ENCODE peak calls at places on chromosomes 6 and 20, in ten cellular contexts. One of them, this sample, is unnamed. For H3K4me1, the result is how much of the 10 kb centered on the place peaks cover.

GRCh38 chr20:56752274-56752673 is 123.2 kb downstream of the TFAP2C start:
- DNase-seq in prostate gland: no peak
- DNase-seq in left ventricle myocardium inferior: no peak
- DNase-seq in A549: peak
- DNase-seq in colonic mucosa: no peak
- DNase-seq in upper lobe of right lung: no peak
- DNase-seq in ovary: no peak
- DNase-seq in HCT116: no peak
- DNase-seq in Peyer's patch: no peak
- DNase-seq in heart right ventricle: no peak
- DNase-seq in this sample: no peak

GRCh38 chr20:30168025-30168799 is 1089.3 kb upstream of the DEFB115 start:
- DNase-seq in prostate gland: peak
- DNase-seq in colonic mucosa: peak
- DNase-seq in ovary: peak
- DNase-seq in Peyer's patch: no peak
- DNase-seq in upper lobe of right lung: peak
- DNase-seq in left ventricle myocardium inferior: no peak
- DNase-seq in HCT116: no peak
- DNase-seq in A549: no peak
- DNase-seq in heart right ventricle: peak
- DNase-seq in this sample: peak

GRCh38 chr6:149563928-149564325 is 2.2 kb upstream of the GINM1 start:
- DNase-seq in HCT116: no peak
- DNase-seq in prostate gland: no peak
- DNase-seq in colonic mucosa: no peak
- DNase-seq in A549: no peak
- DNase-seq in upper lobe of right lung: no peak
- DNase-seq in heart right ventricle: no peak
- DNase-seq in left ventricle myocardium inferior: no peak
- DNase-seq in ovary: no peak
- DNase-seq in Peyer's patch: no peak
- DNase-seq in this sample: no peak

GRCh38 chr20:43681991-43682410 is 15.1 kb downstream of the MYBL2 start:
- DNase-seq in A549: no peak
- DNase-seq in HCT116: no peak
- DNase-seq in upper lobe of right lung: no peak
- DNase-seq in colonic mucosa: no peak
- DNase-seq in ovary: no peak
- DNase-seq in heart right ventricle: no peak
- DNase-seq in left ventricle myocardium inferior: no peak
- DNase-seq in Peyer's patch: peak
- DNase-seq in prostate gland: no peak
- DNase-seq in this sample: no peak

GRCh38 chr6:169292340-169293124 is 38.9 kb upstream of the THBS2 start:
- DNase-seq in Peyer's patch: no peak
- DNase-seq in upper lobe of right lung: no peak
- DNase-seq in prostate gland: no peak
- DNase-seq in left ventricle myocardium inferior: no peak
- DNase-seq in A549: peak
- DNase-seq in HCT116: peak
- DNase-seq in colonic mucosa: no peak
- DNase-seq in heart right ventricle: no peak
- DNase-seq in ovary: no peak
- DNase-seq in this sample: no peak

GRCh38 chr20:32522775-32523612 is 62.1 kb downstream of the NOL4L start:
- DNase-seq in upper lobe of right lung: no peak
- DNase-seq in prostate gland: no peak
- DNase-seq in A549: no peak
- DNase-seq in colonic mucosa: no peak
- DNase-seq in left ventricle myocardium inferior: no peak
- DNase-seq in ovary: no peak
- DNase-seq in heart right ventricle: no peak
- DNase-seq in Peyer's patch: no peak
- DNase-seq in HCT116: no peak
- DNase-seq in this sample: no peak

GRCh38 chr6:158999154-158999668 is 791 bp downstream of the RSPH3 start:
- DNase-seq in left ventricle myocardium inferior: no peak
- DNase-seq in prostate gland: no peak
- DNase-seq in ovary: no peak
- DNase-seq in upper lobe of right lung: no peak
- DNase-seq in colonic mucosa: no peak
- DNase-seq in heart right ventricle: no peak
- DNase-seq in HCT116: no peak
- DNase-seq in Peyer's patch: peak
- DNase-seq in A549: no peak
- DNase-seq in this sample: no peak

GRCh38 chr6:138571174-138571573 is 71.9 kb upstream of the NHSL1 start:
- DNase-seq in HCT116: no peak
- DNase-seq in prostate gland: no peak
- DNase-seq in A549: no peak
- DNase-seq in upper lobe of right lung: no peak
- DNase-seq in left ventricle myocardium inferior: no peak
- DNase-seq in colonic mucosa: no peak
- DNase-seq in Peyer's patch: no peak
- DNase-seq in heart right ventricle: no peak
- DNase-seq in ovary: no peak
- DNase-seq in this sample: no peak

GRCh38 chr6:108656834-108657233 is 96.1 kb downstream of the FOXO3 start:
- DNase-seq in HCT116: no peak
- DNase-seq in Peyer's patch: no peak
- DNase-seq in heart right ventricle: no peak
- DNase-seq in colonic mucosa: no peak
- DNase-seq in A549: no peak
- DNase-seq in prostate gland: no peak
- DNase-seq in upper lobe of right lung: no peak
- DNase-seq in left ventricle myocardium inferior: no peak
- DNase-seq in ovary: no peak
- DNase-seq in this sample: no peak
- H3K4me1 ChIP-seq in HCT116: under half
- H3K4me1 ChIP-seq in Peyer's patch: under half
- H3K4me1 ChIP-seq in heart right ventricle: half or more
- H3K4me1 ChIP-seq in colonic mucosa: under half
- H3K4me1 ChIP-seq in A549: under half
- H3K4me1 ChIP-seq in prostate gland: under half
- H3K4me1 ChIP-seq in upper lobe of right lung: half or more
- H3K4me1 ChIP-seq in left ventricle myocardium inferior: half or more
- H3K4me1 ChIP-seq in ovary: under half
- H3K4me1 ChIP-seq in this sample: under half

GRCh38 chr6:106623039-106623438 is 6.3 kb downstream of the RTN4IP1 start:
- DNase-seq in upper lobe of right lung: no peak
- DNase-seq in ovary: no peak
- DNase-seq in heart right ventricle: no peak
- DNase-seq in Peyer's patch: no peak
- DNase-seq in left ventricle myocardium inferior: no peak
- DNase-seq in A549: no peak
- DNase-seq in HCT116: no peak
- DNase-seq in colonic mucosa: no peak
- DNase-seq in prostate gland: no peak
- DNase-seq in this sample: no peak

GRCh38 chr6:106620931-106621672 is 8.2 kb downstream of the RTN4IP1 start:
- DNase-seq in left ventricle myocardium inferior: no peak
- DNase-seq in Peyer's patch: no peak
- DNase-seq in heart right ventricle: no peak
- DNase-seq in colonic mucosa: no peak
- DNase-seq in HCT116: no peak
- DNase-seq in upper lobe of right lung: no peak
- DNase-seq in A549: no peak
- DNase-seq in prostate gland: no peak
- DNase-seq in ovary: no peak
- DNase-seq in this sample: no peak

GRCh38 chr6:106626485-106626884 is 2.8 kb downstream of the RTN4IP1 start:
- DNase-seq in left ventricle myocardium inferior: no peak
- DNase-seq in Peyer's patch: no peak
- DNase-seq in upper lobe of right lung: no peak
- DNase-seq in heart right ventricle: no peak
- DNase-seq in colonic mucosa: no peak
- DNase-seq in HCT116: no peak
- DNase-seq in ovary: no peak
- DNase-seq in prostate gland: no peak
- DNase-seq in A549: no peak
- DNase-seq in this sample: no peak

GRCh38 chr6:106619223-106619622 is 10.1 kb downstream of the RTN4IP1 start:
- DNase-seq in left ventricle myocardium inferior: no peak
- DNase-seq in A549: no peak
- DNase-seq in upper lobe of right lung: no peak
- DNase-seq in Peyer's patch: no peak
- DNase-seq in heart right ventricle: no peak
- DNase-seq in prostate gland: no peak
- DNase-seq in HCT116: no peak
- DNase-seq in colonic mucosa: no peak
- DNase-seq in ovary: no peak
- DNase-seq in this sample: no peak

GRCh38 chr6:106622412-106622811 is 6.9 kb downstream of the RTN4IP1 start:
- DNase-seq in prostate gland: no peak
- DNase-seq in left ventricle myocardium inferior: no peak
- DNase-seq in ovary: no peak
- DNase-seq in Peyer's patch: no peak
- DNase-seq in A549: no peak
- DNase-seq in upper lobe of right lung: no peak
- DNase-seq in HCT116: no peak
- DNase-seq in colonic mucosa: no peak
- DNase-seq in heart right ventricle: no peak
- DNase-seq in this sample: no peak
- TF ChIP-seq CTCF in prostate gland: no peak
- TF ChIP-seq CTCF in left ventricle myocardium inferior: no peak
- TF ChIP-seq CTCF in ovary: no peak
- TF ChIP-seq CTCF in Peyer's patch: no peak
- TF ChIP-seq CTCF in A549: no peak
- TF ChIP-seq CTCF in upper lobe of right lung: no peak
- TF ChIP-seq CTCF in HCT116: no peak
- TF ChIP-seq CTCF in colonic mucosa: no peak
- TF ChIP-seq CTCF in heart right ventricle: no peak
- TF ChIP-seq CTCF in this sample: no peak

GRCh38 chr6:142325111-142325510 is 23.3 kb downstream of the ADGRG6 start:
- DNase-seq in prostate gland: no peak
- DNase-seq in Peyer's patch: no peak
- DNase-seq in upper lobe of right lung: no peak
- DNase-seq in A549: no peak
- DNase-seq in ovary: no peak
- DNase-seq in left ventricle myocardium inferior: no peak
- DNase-seq in colonic mucosa: no peak
- DNase-seq in HCT116: no peak
- DNase-seq in heart right ventricle: no peak
- DNase-seq in this sample: no peak

GRCh38 chr6:142324111-142324510 is 22.3 kb downstream of the ADGRG6 start:
- DNase-seq in prostate gland: no peak
- DNase-seq in heart right ventricle: no peak
- DNase-seq in ovary: no peak
- DNase-seq in left ventricle myocardium inferior: no peak
- DNase-seq in HCT116: no peak
- DNase-seq in A549: no peak
- DNase-seq in Peyer's patch: no peak
- DNase-seq in upper lobe of right lung: no peak
- DNase-seq in colonic mucosa: no peak
- DNase-seq in this sample: no peak

GRCh38 chr6:142322504-142323198 is 20.8 kb downstream of the ADGRG6 start:
- DNase-seq in Peyer's patch: no peak
- DNase-seq in colonic mucosa: no peak
- DNase-seq in left ventricle myocardium inferior: no peak
- DNase-seq in ovary: no peak
- DNase-seq in prostate gland: no peak
- DNase-seq in upper lobe of right lung: no peak
- DNase-seq in A549: no peak
- DNase-seq in HCT116: no peak
- DNase-seq in heart right ventricle: no peak
- DNase-seq in this sample: no peak

GRCh38 chr6:142322066-142322465 is 20.3 kb downstream of the ADGRG6 start:
- DNase-seq in A549: no peak
- DNase-seq in ovary: no peak
- DNase-seq in heart right ventricle: no peak
- DNase-seq in upper lobe of right lung: no peak
- DNase-seq in Peyer's patch: no peak
- DNase-seq in HCT116: no peak
- DNase-seq in colonic mucosa: no peak
- DNase-seq in prostate gland: no peak
- DNase-seq in left ventricle myocardium inferior: no peak
- DNase-seq in this sample: no peak

DNA sequence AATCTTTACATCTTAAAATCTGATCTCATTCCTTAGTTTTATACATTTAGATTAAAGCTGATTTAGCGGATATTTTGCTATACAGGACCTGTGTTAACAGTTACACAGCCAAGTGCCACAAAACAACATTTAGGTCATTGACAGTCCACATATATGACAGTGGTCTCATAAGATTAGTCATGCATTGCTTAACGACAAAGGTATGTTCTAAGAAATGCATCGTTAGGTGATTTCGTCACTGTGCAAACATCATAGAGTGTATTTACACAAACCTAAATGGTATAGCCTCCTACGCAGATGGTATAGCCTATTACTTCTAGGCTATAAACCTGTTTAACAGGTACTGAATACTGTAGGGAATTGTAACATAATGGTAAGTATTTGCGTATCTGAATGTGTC is 21.6 kb downstream of the ADGRG6 start:
- DNase-seq in upper lobe of right lung: no peak
- DNase-seq in heart right ventricle: no peak
- DNase-seq in Peyer's patch: no peak
- DNase-seq in ovary: no peak
- DNase-seq in left ventricle myocardium inferior: no peak
- DNase-seq in prostate gland: no peak
- DNase-seq in A549: peak
- DNase-seq in HCT116: no peak
- DNase-seq in colonic mucosa: peak
- DNase-seq in this sample: no peak
- H3K27ac ChIP-seq in upper lobe of right lung: no peak
- H3K27ac ChIP-seq in heart right ventricle: no peak
- H3K27ac ChIP-seq in Peyer's patch: no peak
- H3K27ac ChIP-seq in ovary: no peak
- H3K27ac ChIP-seq in left ventricle myocardium inferior: no peak
- H3K27ac ChIP-seq in prostate gland: no peak
- H3K27ac ChIP-seq in A549: peak
- H3K27ac ChIP-seq in HCT116: no peak
- H3K27ac ChIP-seq in colonic mucosa: peak
- H3K27ac ChIP-seq in this sample: no peak

GRCh38 chr20:4896119-4896700 is 105.1 kb downstream of the SLC23A2 start:
- DNase-seq in heart right ventricle: no peak
- DNase-seq in Peyer's patch: no peak
- DNase-seq in left ventricle myocardium inferior: no peak
- DNase-seq in A549: no peak
- DNase-seq in upper lobe of right lung: no peak
- DNase-seq in colonic mucosa: no peak
- DNase-seq in ovary: no peak
- DNase-seq in HCT116: no peak
- DNase-seq in prostate gland: no peak
- DNase-seq in this sample: no peak

GRCh38 chr20:4898845-4899244 is 102.5 kb downstream of the SLC23A2 start:
- DNase-seq in HCT116: no peak
- DNase-seq in upper lobe of right lung: no peak
- DNase-seq in heart right ventricle: no peak
- DNase-seq in A549: no peak
- DNase-seq in ovary: no peak
- DNase-seq in prostate gland: no peak
- DNase-seq in left ventricle myocardium inferior: no peak
- DNase-seq in Peyer's patch: no peak
- DNase-seq in colonic mucosa: peak
- DNase-seq in this sample: no peak

GRCh38 chr20:4896971-4897497 is 104.3 kb downstream of the SLC23A2 start:
- DNase-seq in upper lobe of right lung: no peak
- DNase-seq in heart right ventricle: no peak
- DNase-seq in A549: no peak
- DNase-seq in ovary: no peak
- DNase-seq in Peyer's patch: no peak
- DNase-seq in colonic mucosa: peak
- DNase-seq in prostate gland: no peak
- DNase-seq in left ventricle myocardium inferior: no peak
- DNase-seq in HCT116: no peak
- DNase-seq in this sample: no peak

GRCh38 chr20:4897600-4897999 is 103.7 kb downstream of the SLC23A2 start:
- DNase-seq in A549: no peak
- DNase-seq in Peyer's patch: no peak
- DNase-seq in prostate gland: no peak
- DNase-seq in left ventricle myocardium inferior: no peak
- DNase-seq in HCT116: no peak
- DNase-seq in upper lobe of right lung: no peak
- DNase-seq in heart right ventricle: no peak
- DNase-seq in ovary: no peak
- DNase-seq in colonic mucosa: no peak
- DNase-seq in this sample: no peak

DNA sequence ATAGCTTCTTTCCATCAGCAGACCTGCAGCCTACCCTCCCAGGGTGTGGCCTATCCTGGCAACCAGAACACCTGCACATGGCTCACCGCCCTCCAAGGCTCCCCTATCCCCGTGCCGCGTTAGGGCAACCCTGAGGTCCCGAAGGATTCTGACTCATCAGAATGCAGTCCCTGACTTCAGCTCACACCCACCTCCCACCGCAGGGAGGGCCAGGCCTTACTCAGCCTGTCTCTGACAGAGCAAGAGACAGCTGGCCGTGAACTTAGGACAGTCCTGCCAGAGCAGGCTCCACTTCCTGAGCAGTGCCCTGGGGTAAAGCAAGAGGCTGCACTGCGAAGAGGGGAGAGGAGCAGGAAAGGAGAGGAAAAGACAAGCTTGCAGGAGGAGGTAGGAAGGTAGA is 103.0 kb downstream of the SLC23A2 start:
- DNase-seq in heart right ventricle: peak
- DNase-seq in Peyer's patch: peak
- DNase-seq in HCT116: peak
- DNase-seq in ovary: no peak
- DNase-seq in left ventricle myocardium inferior: peak
- DNase-seq in A549: no peak
- DNase-seq in upper lobe of right lung: no peak
- DNase-seq in prostate gland: no peak
- DNase-seq in colonic mucosa: peak
- DNase-seq in this sample: no peak
- H3K4me1 ChIP-seq in heart right ventricle: under half
- H3K4me1 ChIP-seq in Peyer's patch: under half
- H3K4me1 ChIP-seq in HCT116: under half
- H3K4me1 ChIP-seq in ovary: under half
- H3K4me1 ChIP-seq in left ventricle myocardium inferior: under half
- H3K4me1 ChIP-seq in A549: under half
- H3K4me1 ChIP-seq in upper lobe of right lung: under half
- H3K4me1 ChIP-seq in prostate gland: under half
- H3K4me1 ChIP-seq in colonic mucosa: under half
- H3K4me1 ChIP-seq in this sample: under half

This sample was measured in left lung.